ENCODE peak calls at places on chromosome 18, in ten cellular contexts. J is activated CD8-positive, alpha-beta T cell treated with anti-CD3 and anti-CD28 coated beads for 36 hours; E is lower leg skin; N is GM12865; D is CD8-positive, alpha-beta T cell; Z is heart left ventricle; A is left ventricle myocardium inferior; C is kidney epithelial cell; V is progenitor cell of endocrine pancreas; H is H9. Q is an unnamed sample.

GRCh38 chr18:47595816-47596501 is 334.5 kb downstream of the SMAD2 start:
- DNase-seq in H (peak; percentile 48), V (no peak), D (no peak), N (peak; percentile 47), A (no peak), E (no peak), C (no peak), J (peak; percentile 42), Z (no peak), Q (no peak)

GRCh38 chr18:3248670-3249359 is 1.2 kb downstream of the MYL12A start:
- DNase-seq in H (no peak), N (peak; percentile 86), V (no peak), C (no peak), J (peak; percentile 41), D (peak; percentile 12), A (no peak), Z (peak; percentile 37), E (peak; percentile 42), Q (no peak)

GRCh38 chr18:65869527-65869926 is 118.7 kb downstream of the CDH7 start:
- DNase-seq in N (no peak), V (no peak), Z (no peak), E (no peak), J (no peak), H (no peak), A (no peak), C (no peak), D (no peak), Q (no peak)

GRCh38 chr18:58087928-58088722 is 44.1 kb downstream of the NEDD4L start:
- DNase-seq in C (no peak), H (peak; percentile 46), D (no peak), V (no peak), Z (no peak), E (no peak), J (peak; percentile 4), N (no peak), A (no peak), Q (peak; percentile 76)

GRCh38 chr18:55743133-55743532 is 155.1 kb upstream of the TCF4 start:
- DNase-seq in C (no peak), Z (no peak), D (no peak), J (no peak), E (no peak), N (no peak), A (no peak), H (no peak), V (no peak), Q (no peak)

GRCh38 chr18:49647496-49648168 is 85.8 kb downstream of the LIPG start:
- DNase-seq in J (no peak), Z (no peak), C (peak; percentile 42), D (no peak), N (no peak), A (no peak), E (no peak), V (no peak), H (no peak), Q (no peak)

GRCh38 chr18:67081866-67082265 is 434.7 kb downstream of the DSEL start:
- DNase-seq in A (no peak), H (peak; percentile 39), E (no peak), N (no peak), C (no peak), V (no peak), J (no peak), Z (no peak), D (no peak), Q (no peak)

GRCh38 chr18:78873916-78874505 is 105.6 kb upstream of the SALL3 start:
- DNase-seq in J (no peak), C (no peak), V (no peak), Z (no peak), D (no peak), E (no peak), H (no peak), N (no peak), A (no peak), Q (no peak)

GRCh38 chr18:49811151-49811938 is 2.0 kb downstream of the ACAA2 start:
- DNase-seq in D (no peak), N (no peak), J (no peak), V (no peak), H (no peak), C (no peak), A (no peak), Z (no peak), E (no peak), Q (no peak)

GRCh38 chr18:70333757-70334156 is 44.9 kb downstream of the SOCS6 start:
- DNase-seq in J (no peak), N (no peak), C (peak; percentile 85), E (no peak), V (no peak), A (no peak), H (no peak), Z (no peak), D (no peak), Q (no peak)

GRCh38 chr18:37457754-37458153 is 107.8 kb downstream of the CELF4 start:
- DNase-seq in C (no peak), V (no peak), J (no peak), A (no peak), H (no peak), N (no peak), E (no peak), D (no peak), Z (no peak), Q (no peak)

GRCh38 chr18:58403799-58404455 is 225.0 kb downstream of the ALPK2 start:
- DNase-seq in Z (no peak), C (no peak), N (no peak), J (no peak), H (no peak), V (no peak), E (no peak), D (no peak), A (no peak), Q (no peak)

GRCh38 chr18:9612215-9612830 is 2.0 kb downstream of the PPP4R1 start:
- DNase-seq in A (no peak), V (no peak), Z (peak; percentile 18), J (peak; percentile 33), C (no peak), N (peak; percentile 70), H (no peak), D (peak; percentile 36), E (no peak), Q (no peak)

GRCh38 chr18:37484893-37485834 is 80.4 kb downstream of the CELF4 start:
- DNase-seq in J (peak; percentile 38), V (peak; percentile 39), H (peak; percentile 72), N (peak; percentile 4), Z (no peak), D (no peak), A (no peak), C (peak; percentile 18), E (no peak), Q (no peak)

GRCh38 chr18:40367576-40367975 is 1587.5 kb upstream of the PIK3C3 start:
- DNase-seq in A (no peak), Z (no peak), D (no peak), V (no peak), E (no peak), N (no peak), H (no peak), J (no peak), C (no peak), Q (no peak)

GRCh38 chr18:35267161-35267651 is 22.8 kb downstream of the ZSCAN30 start:
- DNase-seq in H (peak; percentile 31), C (no peak), V (no peak), D (peak; percentile 78), A (peak; percentile 85), E (peak; percentile 63), N (no peak), J (peak; percentile 72), Z (peak; percentile 84), Q (no peak)

GRCh38 chr18:13823707-13824395 is at the start of gene MC5R:
- DNase-seq in C (no peak), J (peak; percentile 79), V (peak; percentile 74), E (no peak), H (peak; percentile 76), D (peak; percentile 77), N (peak; percentile 68), A (peak; percentile 61), Z (peak; percentile 54), Q (no peak)

GRCh38 chr18:29123706-29124530 is 947.0 kb upstream of the CDH2 start:
- DNase-seq in N (no peak), D (no peak), V (no peak), H (no peak), Z (no peak), E (no peak), A (no peak), J (no peak), C (no peak), Q (no peak)
- TF ChIP-seq CTCF in N (no peak), D (no peak), V (no peak), H (no peak), Z (no peak), E (no peak), A (no peak), J (no peak), C (no peak), Q (no peak)

GRCh38 chr18:644395-645004 is 13.0 kb upstream of the TYMS start:
- DNase-seq in D (no peak), Z (no peak), V (no peak), J (peak; percentile 61), C (peak; percentile 10), H (no peak), N (no peak), A (no peak), E (no peak), Q (no peak)
- TF ChIP-seq CTCF in D (no peak), Z (no peak), V (peak; percentile 13), J (no peak), C (peak; percentile 12), H (no peak), N (no peak), A (no peak), E (no peak), Q (no peak)

GRCh38 chr18:11154369-11154982 is 5.1 kb upstream of the PIEZO2 start:
- DNase-seq in Z (no peak), V (no peak), N (peak; percentile 72), C (peak; percentile 2), A (no peak), H (no peak), D (no peak), E (no peak), J (no peak), Q (no peak)
- TF ChIP-seq CTCF in Z (no peak), V (peak; percentile 72), N (peak; percentile 45), C (peak; percentile 34), A (peak; percentile 59), H (peak; percentile 74), D (no peak), E (no peak), J (peak; percentile 34), Q (peak; percentile 45)

GRCh38 chr18:31101148-31102019 is 837 bp downstream of the DSC2 start:
- DNase-seq in V (peak; percentile 57), H (peak; percentile 80), Z (peak; percentile 63), C (no peak), N (no peak), D (no peak), E (peak; percentile 51), J (no peak), A (peak; percentile 84), Q (peak; percentile 68)

GRCh38 chr18:31098878-31099277 is 3.3 kb downstream of the DSC2 start:
- DNase-seq in D (no peak), N (no peak), E (no peak), Z (no peak), H (no peak), A (no peak), C (no peak), J (no peak), V (no peak), Q (no peak)

GRCh38 chr18:31100598-31101147 is 1.5 kb downstream of the DSC2 start:
- DNase-seq in A (no peak), J (no peak), D (no peak), Z (peak; percentile 19), N (no peak), C (no peak), V (no peak), E (no peak), H (peak; percentile 84), Q (no peak)

GRCh38 chr18:31097666-31098065 is 4.6 kb downstream of the DSC2 start:
- DNase-seq in N (no peak), J (no peak), H (no peak), D (no peak), A (no peak), C (no peak), Z (no peak), E (no peak), V (no peak), Q (no peak)

GRCh38 chr18:31099490-31100230 is 2.6 kb downstream of the DSC2 start:
- DNase-seq in J (no peak), C (no peak), D (no peak), V (no peak), N (no peak), H (no peak), E (no peak), A (no peak), Z (no peak), Q (no peak)
- TF ChIP-seq CTCF in J (no peak), C (no peak), D (no peak), V (no peak), N (no peak), H (no peak), E (no peak), A (no peak), Z (no peak), Q (no peak)